ENCODE peak calls at places on chromosomes 13 and 19, in five cellular contexts. O is colonic mucosa, V is tibial nerve, T is IMR-90, R is sigmoid colon. I is an unnamed sample. For H3K36me3, the result is how much of the 10 kb centered on the place peaks cover.

GRCh38 chr19:1343026-1343425 is 40.7 kb upstream of the NDUFS7 start:
- DNase-seq in R (no peak), V (no peak), T (no peak), O (no peak), I (no peak)

GRCh38 chr13:105679832-105680231 is 855.6 kb downstream of the EFNB2 start:
- DNase-seq in T (no peak), O (no peak), R (no peak), V (no peak), I (no peak)

GRCh38 chr13:80572308-80572676 is 231.4 kb upstream of the SPRY2 start:
- DNase-seq in T (no peak), R (no peak), V (no peak), O (no peak), I (no peak)

GRCh38 chr13:101331731-101332130 is 84.6 kb downstream of the NALCN start:
- DNase-seq in T (no peak), O (no peak), R (no peak), V (no peak), I (no peak)

GRCh38 chr13:98275711-98276171 is 98.7 kb upstream of the RNF113B start:
- DNase-seq in O (no peak), R (no peak), T (no peak), V (no peak), I (no peak)

GRCh38 chr13:105127732-105128131 is 1407.7 kb downstream of the EFNB2 start:
- DNase-seq in T (no peak), R (no peak), V (no peak), O (no peak), I (no peak)

GRCh38 chr19:35780717-35781116 is 5.4 kb downstream of the ARHGAP33 start:
- DNase-seq in R (no peak), V (no peak), T (no peak), O (no peak), I (no peak)

GRCh38 chr13:82962422-82962821 is 919.9 kb downstream of the SLITRK1 start:
- DNase-seq in O (no peak), T (no peak), R (no peak), V (no peak), I (no peak)

GRCh38 chr19:56261145-56261544 is 11.4 kb upstream of the EDDM13 start:
- DNase-seq in R (no peak), O (no peak), V (no peak), T (no peak), I (no peak)

GRCh38 chr13:72204291-72204690 is 337.3 kb upstream of the DACH1 start:
- DNase-seq in T (no peak), R (no peak), V (no peak), O (no peak), I (peak)

GRCh38 chr19:11759805-11760204 is 7.0 kb upstream of the ZNF441 start:
- DNase-seq in O (no peak), T (no peak), V (no peak), R (no peak), I (no peak)

GRCh38 chr19:55461974-55462628 is 659 bp upstream of the ISOC2 start:
- DNase-seq in V (no peak), R (no peak), T (peak), O (no peak), I (peak)

GRCh38 chr19:2132191-2132590 is 19.2 kb downstream of the AP3D1 start:
- DNase-seq in V (no peak), T (no peak), R (no peak), O (no peak), I (no peak)

GRCh38 chr13:77868717-77869116 is 49.9 kb downstream of the EDNRB start:
- DNase-seq in T (peak), R (no peak), O (no peak), V (no peak), I (peak)

GRCh38 chr13:81738364-81738763 is 1397.4 kb upstream of the SPRY2 start:
- DNase-seq in R (no peak), O (no peak), T (no peak), V (no peak), I (peak)

GRCh38 chr19:34457446-34457845 is 24.1 kb upstream of the WTIP start:
- DNase-seq in V (no peak), T (no peak), R (no peak), O (no peak), I (no peak)
- H3K36me3 ChIP-seq in V (under half), T (under half), R (half or more), O (under half), I (under half)

GRCh38 chr13:46170268-46170667 is 11.7 kb downstream of the LCP1 start:
- DNase-seq in R (no peak), O (no peak), T (no peak), V (no peak), I (no peak)
- H3K4me3 ChIP-seq in R (no peak), O (no peak), T (no peak), V (no peak), I (no peak)

DNA sequence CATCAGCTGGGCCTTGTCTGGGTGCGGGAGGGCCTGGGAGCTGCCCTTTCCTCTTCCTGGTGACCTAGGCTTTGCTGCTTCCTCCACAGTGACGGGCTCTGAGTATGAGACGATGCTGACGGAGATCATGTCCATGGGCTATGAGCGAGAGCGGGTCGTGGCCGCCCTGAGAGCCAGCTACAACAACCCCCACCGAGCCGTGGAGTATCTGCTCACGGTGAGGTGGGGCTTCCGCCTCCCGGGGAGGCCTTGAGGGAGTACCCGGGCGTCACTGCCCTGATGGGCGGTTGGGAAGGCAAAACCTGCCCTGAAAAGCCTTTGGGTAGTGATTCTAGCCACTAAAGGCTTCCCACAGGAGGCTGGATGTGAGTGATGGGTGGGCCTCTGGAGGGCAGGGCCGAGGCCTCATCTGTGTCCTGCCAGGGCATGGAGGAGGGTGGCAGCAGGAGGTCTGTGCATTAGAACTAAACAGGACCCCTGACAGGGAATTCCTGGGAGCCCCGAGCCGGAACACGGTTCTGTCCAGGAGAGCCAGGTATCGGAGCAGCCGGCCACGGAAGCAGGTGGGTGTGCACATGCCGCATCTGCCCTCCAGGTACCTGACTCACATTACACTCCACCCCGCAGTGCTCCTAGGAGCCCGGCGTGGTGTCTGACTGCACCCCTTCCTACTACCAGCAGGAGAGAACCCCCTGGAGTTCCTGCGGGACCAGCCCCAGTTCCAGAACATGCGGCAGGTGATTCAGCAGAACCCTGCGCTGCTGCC is 3.1 kb downstream of the RAD23A start:
- DNase-seq in V (no peak), O (no peak), T (no peak), R (no peak), I (no peak)
- H3K36me3 ChIP-seq in V (under half), O (under half), T (half or more), R (half or more), I (under half)

GRCh38 chr13:41453620-41454019 is 3.7 kb upstream of the RGCC start:
- DNase-seq in T (no peak), V (no peak), O (no peak), R (no peak), I (no peak)
- H3K4me3 ChIP-seq in T (no peak), V (no peak), O (no peak), R (no peak), I (no peak)

I was measured in bronchial epithelial cell.